ENCODE peak calls at places on chromosomes 3 and 15, in six cellular contexts. A, E, K, Q, B and O are unnamed samples.

GRCh38 chr3:112334709-112335108 is 1.8 kb downstream of the CD200 start:
- DNase-seq in A (no peak), E (no peak), K (no peak), Q (no peak), B (no peak), O (no peak)

GRCh38 chr15:39819449-39820016 is 36.9 kb upstream of the FSIP1 start:
- DNase-seq in A (no peak), E (no peak), K (no peak), Q (no peak), B (no peak), O (no peak)

GRCh38 chr3:149367021-149367840 is 10.2 kb downstream of the TM4SF1 start:
- DNase-seq in A (peak; percentile 95), E (no peak), K (no peak), Q (no peak), B (peak; percentile 88), O (no peak)

GRCh38 chr3:149390316-149390715 is 12.9 kb upstream of the TM4SF1 start:
- DNase-seq in A (no peak), E (no peak), K (no peak), Q (no peak), B (no peak), O (no peak)

GRCh38 chr3:55888282-55888855 is 401.3 kb upstream of the WNT5A start:
- DNase-seq in A (no peak), E (no peak), K (no peak), Q (no peak), B (no peak), O (no peak)

GRCh38 chr3:37903734-37904133 is 42.1 kb downstream of the CTDSPL start:
- DNase-seq in A (no peak), E (no peak), K (no peak), Q (no peak), B (no peak), O (no peak)

GRCh38 chr3:126197854-126198584 is 17.6 kb upstream of the ALDH1L1 start:
- DNase-seq in A (peak; percentile 67), E (peak; percentile 81), K (peak; percentile 76), Q (peak; percentile 20), B (peak; percentile 62), O (peak; percentile 34)

GRCh38 chr3:34268032-34268760 is 469.8 kb downstream of the PDCD6IP start:
- DNase-seq in A (no peak), E (no peak), K (no peak), Q (peak; percentile 28), B (no peak), O (no peak)

GRCh38 chr3:10757021-10757820 is 58.8 kb upstream of the SLC6A11 start:
- DNase-seq in A (no peak), E (no peak), K (no peak), Q (no peak), B (no peak), O (no peak)

GRCh38 chr3:159787794-159788205 is 200.8 kb upstream of the IL12A start:
- DNase-seq in A (no peak), E (no peak), K (no peak), Q (no peak), B (peak; percentile 64), O (no peak)

GRCh38 chr15:96330064-96330449 is 443 bp upstream of the NR2F2 start:
- DNase-seq in A (peak; percentile 51), E (peak; percentile 81), K (no peak), Q (no peak), B (no peak), O (peak; percentile 90)

GRCh38 chr3:76991165-76991564 is 48.7 kb upstream of the ROBO2 start:
- DNase-seq in A (no peak), E (no peak), K (no peak), Q (no peak), B (no peak), O (no peak)

GRCh38 chr15:93135459-93135858 is 46.4 kb upstream of the RGMA start:
- DNase-seq in A (no peak), E (no peak), K (no peak), Q (no peak), B (no peak), O (no peak)
- TF ChIP-seq JUND in A (no peak), E (no peak), K (no peak), Q (no peak), B (no peak), O (no peak)

GRCh38 chr15:88896339-88897033 is 1.1 kb upstream of the HAPLN3 start:
- DNase-seq in A (no peak), E (peak; percentile 63), K (no peak), Q (no peak), B (no peak), O (no peak)

GRCh38 chr15:88897142-88897455 is 1.8 kb upstream of the HAPLN3 start:
- DNase-seq in A (no peak), E (no peak), K (no peak), Q (no peak), B (no peak), O (no peak)

GRCh38 chr15:88897456-88898194 is 2.3 kb upstream of the HAPLN3 start:
- DNase-seq in A (no peak), E (peak; percentile 63), K (peak; percentile 88), Q (peak; percentile 83), B (peak; percentile 41), O (peak; percentile 83)

GRCh38 chr15:88894348-88894818 is 961 bp downstream of the HAPLN3 start:
- DNase-seq in A (no peak), E (peak; percentile 95), K (peak; percentile 80), Q (peak; percentile 75), B (peak; percentile 49), O (peak; percentile 65)

DNA sequence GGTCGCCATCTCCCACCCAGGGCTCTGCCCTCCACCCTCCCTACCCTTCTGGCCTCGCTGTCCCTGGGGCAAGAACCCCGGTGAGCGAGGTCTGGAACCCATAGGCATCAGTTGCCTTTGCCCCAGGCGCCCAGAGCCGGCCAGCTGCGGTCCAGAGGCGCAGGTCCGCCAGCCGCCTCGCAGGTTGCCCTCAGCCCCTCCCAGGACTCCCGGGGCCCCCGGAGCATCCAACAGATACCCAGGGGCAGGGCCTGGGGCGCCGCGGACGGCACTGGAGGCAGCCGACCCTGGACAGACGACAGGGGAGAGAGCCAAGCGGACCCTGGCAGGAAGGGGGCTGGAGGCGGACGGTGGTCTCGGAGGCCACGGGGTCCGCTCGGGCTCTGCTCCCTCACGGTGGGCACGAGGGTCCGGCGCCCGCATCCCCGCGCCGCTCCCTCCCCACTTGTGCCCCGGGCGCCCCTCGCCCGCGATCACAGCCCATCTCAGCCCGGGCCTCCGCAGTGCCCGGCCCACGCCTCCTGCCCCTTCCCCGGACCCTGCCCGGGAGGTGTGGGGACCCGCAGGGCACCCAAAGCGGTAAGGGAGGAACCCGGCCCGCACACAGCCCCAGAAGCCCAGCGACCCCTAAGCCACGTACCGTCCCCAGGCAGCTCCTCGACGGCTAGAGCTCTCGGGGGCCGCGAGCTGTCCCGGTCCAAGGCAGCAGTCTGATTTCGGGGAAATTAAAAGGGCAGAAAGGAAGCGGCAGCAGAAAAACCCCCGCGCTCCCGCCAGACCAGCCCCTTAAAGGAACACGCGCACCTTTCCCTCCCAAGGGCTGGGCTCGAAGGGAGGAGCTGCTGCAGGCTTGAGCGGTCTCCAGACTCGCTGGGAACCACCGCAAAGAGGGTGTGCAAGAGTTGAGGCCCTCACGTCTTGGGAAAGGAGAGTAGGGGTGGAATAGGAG is at the start of gene HAPLN3:
- DNase-seq in A (no peak), E (peak; percentile 83), K (peak; percentile 73), Q (no peak), B (no peak), O (no peak)
- TF ChIP-seq JUND in A (no peak), E (no peak), K (no peak), Q (no peak), B (no peak), O (no peak)

GRCh38 chr3:165837801-165838200 is 578 bp upstream of the BCHE start:
- DNase-seq in A (no peak), E (no peak), K (no peak), Q (no peak), B (no peak), O (no peak)

GRCh38 chr3:165835431-165835830 is 1.8 kb downstream of the BCHE start:
- DNase-seq in A (no peak), E (no peak), K (no peak), Q (no peak), B (no peak), O (no peak)

GRCh38 chr3:165839296-165840076 is 2.3 kb upstream of the BCHE start:
- DNase-seq in A (no peak), E (no peak), K (no peak), Q (no peak), B (no peak), O (no peak)

DNA sequence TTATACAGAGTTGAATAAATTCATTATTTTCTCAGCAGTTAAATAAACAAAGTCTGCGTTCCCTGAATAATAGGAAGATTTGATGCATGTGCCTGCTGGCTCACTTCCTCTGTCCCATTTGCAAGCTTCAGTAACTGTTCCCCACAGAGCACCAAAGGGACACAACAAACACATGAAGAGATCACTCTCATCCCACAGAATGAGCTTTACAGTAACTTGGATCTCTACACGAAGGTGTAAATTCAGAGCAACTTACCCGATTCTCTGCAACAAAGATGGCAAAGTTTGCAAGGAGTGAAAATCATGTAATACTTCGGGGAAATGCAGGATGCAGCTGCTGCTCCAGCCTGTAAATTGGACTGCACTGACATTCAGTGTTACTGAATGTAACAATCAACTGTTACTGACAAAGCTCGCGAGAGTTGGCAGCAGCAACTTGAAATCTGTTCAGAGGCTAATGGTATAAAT is at the start of gene BCHE:
- DNase-seq in A (no peak), E (no peak), K (no peak), Q (no peak), B (no peak), O (peak; percentile 64)
- TF ChIP-seq JUND in A (no peak), E (no peak), K (no peak), Q (no peak), B (no peak), O (no peak)

GRCh38 chr15:63895787-63896218 is 62.1 kb upstream of the HERC1 start:
- DNase-seq in A (no peak), E (no peak), K (no peak), Q (no peak), B (no peak), O (no peak)
- TF ChIP-seq JUND in A (no peak), E (no peak), K (no peak), Q (no peak), B (no peak), O (no peak)